ENCODE peak calls at places on chromosomes 3 and 15, in four cellular contexts. T, X, S and K are unnamed samples.

GRCh38 chr3:17466028-17466427 is 276.4 kb downstream of the TBC1D5 start:
- DNase-seq in T (no peak), X (peak), S (no peak), K (peak)

GRCh38 chr15:42744200-42744599 is 7.3 kb upstream of the CDAN1 start:
- DNase-seq in T (no peak), X (no peak), S (no peak), K (no peak)

GRCh38 chr15:23648920-23649515 is 1.4 kb upstream of the MAGEL2 start:
- DNase-seq in T (peak), X (peak), S (peak), K (peak)

GRCh38 chr3:105707009-105707408 is 161.8 kb downstream of the CBLB start:
- DNase-seq in T (no peak), X (no peak), S (no peak), K (no peak)

GRCh38 chr3:153958635-153959320 is 162.4 kb upstream of the ARHGEF26 start:
- DNase-seq in T (no peak), X (peak), S (no peak), K (no peak)

GRCh38 chr15:68791431-68792283 is 29.0 kb downstream of the ANP32A start:
- DNase-seq in T (peak), X (no peak), S (no peak), K (no peak)

GRCh38 chr15:88256261-88257230 is at the start of gene NTRK3:
- DNase-seq in T (peak), X (no peak), S (peak), K (peak)

GRCh38 chr15:70348581-70349344 is 251.0 kb upstream of the TLE3 start:
- DNase-seq in T (no peak), X (no peak), S (no peak), K (peak)

GRCh38 chr3:50126287-50127211 is 28.6 kb upstream of the SEMA3F start:
- DNase-seq in T (peak), X (peak), S (no peak), K (no peak)

GRCh38 chr15:80157215-80157614 is 4.4 kb downstream of the FAH start:
- DNase-seq in T (no peak), X (no peak), S (no peak), K (no peak)

GRCh38 chr3:134483195-134483890 is 2.4 kb downstream of the ANAPC13 start:
- DNase-seq in T (no peak), X (peak), S (no peak), K (peak)

GRCh38 chr3:153970047-153970446 is 151.1 kb upstream of the ARHGEF26 start:
- DNase-seq in T (no peak), X (peak), S (no peak), K (peak)

GRCh38 chr3:25493786-25494185 is 65.7 kb downstream of the RARB start:
- DNase-seq in T (no peak), X (peak), S (no peak), K (peak)

GRCh38 chr3:157360044-157360443 is 76.6 kb upstream of the PTX3 start:
- DNase-seq in T (no peak), X (peak), S (no peak), K (peak)

GRCh38 chr3:50525987-50526386 is 22.6 kb upstream of the CACNA2D2 start:
- DNase-seq in T (peak), X (peak), S (no peak), K (peak)

GRCh38 chr15:84605225-84605882 is 4.5 kb downstream of the ZSCAN2 start:
- DNase-seq in T (no peak), X (no peak), S (no peak), K (no peak)

GRCh38 chr3:159246385-159246784 is 444.5 kb downstream of the MFSD1 start:
- DNase-seq in T (no peak), X (peak), S (no peak), K (peak)

GRCh38 chr15:89161666-89162065 is 59.7 kb downstream of the RLBP1 start:
- DNase-seq in T (no peak), X (no peak), S (no peak), K (no peak)

GRCh38 chr15:62684143-62684808 is 358.3 kb upstream of the TPM1 start:
- DNase-seq in T (no peak), X (no peak), S (no peak), K (no peak)

DNA sequence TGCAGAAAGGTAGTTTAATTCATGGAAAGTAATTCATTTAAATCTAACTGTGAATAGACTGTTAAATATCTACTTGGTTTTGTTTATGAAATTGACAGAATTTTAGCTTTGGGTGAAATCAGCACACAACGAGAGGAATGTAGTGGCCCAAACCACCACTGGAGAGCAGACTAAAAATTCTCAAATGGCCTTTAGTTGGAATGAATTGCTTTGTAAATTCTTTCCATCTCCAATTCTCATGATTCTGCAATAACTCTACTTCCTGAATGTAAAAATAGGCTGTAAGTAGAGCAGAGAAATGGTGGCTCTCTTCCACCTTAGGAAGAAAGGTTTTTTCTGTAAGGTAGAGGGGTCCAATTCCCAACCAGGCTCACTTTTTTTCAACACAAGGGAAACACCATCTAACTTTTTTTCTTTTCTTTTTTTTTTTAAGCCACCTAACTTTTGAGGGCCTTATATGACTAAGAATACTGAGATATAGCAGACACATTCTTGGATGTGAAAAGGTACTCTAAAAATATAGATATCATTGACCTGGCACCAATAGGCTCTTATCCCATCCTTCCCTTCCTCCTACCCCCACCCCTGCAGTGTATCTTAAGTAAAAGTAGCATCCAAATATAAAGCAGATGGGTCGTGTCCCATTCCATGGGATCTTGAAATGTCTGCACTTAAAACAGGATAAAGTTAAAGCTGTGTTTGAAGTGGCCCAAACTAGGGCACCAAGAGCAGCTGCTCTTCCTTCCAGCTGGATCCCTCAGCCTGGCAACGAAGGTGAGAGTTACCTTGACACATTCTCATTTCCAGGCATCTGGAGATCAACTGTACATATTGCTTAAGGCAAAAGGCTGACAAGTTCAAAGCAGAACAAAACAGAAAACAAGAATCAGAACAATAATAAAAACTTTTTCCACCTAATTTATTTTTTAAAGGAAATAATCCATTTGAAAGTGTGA is 194.1 kb downstream of the TPRG1 start:
- DNase-seq in T (no peak), X (no peak), S (no peak), K (no peak)
- TF ChIP-seq CTCF in T (no peak), X (no peak), S (no peak), K (no peak)

GRCh38 chr3:177300842-177301241 is 103.6 kb upstream of the TBL1XR1 start:
- DNase-seq in T (no peak), X (no peak), S (no peak), K (no peak)
- H3K4me3 ChIP-seq in T (no peak), X (no peak), S (no peak), K (no peak)

GRCh38 chr3:165854696-165855095 is 17.5 kb upstream of the BCHE start:
- DNase-seq in T (peak), X (peak), S (no peak), K (peak)
- TF ChIP-seq CTCF in T (peak), X (peak), S (peak), K (peak)

GRCh38 chr3:149634072-149634471 is 23.8 kb downstream of the WWTR1 start:
- DNase-seq in T (no peak), X (no peak), S (no peak), K (no peak)

GRCh38 chr3:149634573-149634972 is 23.3 kb downstream of the WWTR1 start:
- DNase-seq in T (no peak), X (no peak), S (no peak), K (no peak)

GRCh38 chr3:149630806-149631205 is 27.0 kb downstream of the WWTR1 start:
- DNase-seq in T (no peak), X (no peak), S (no peak), K (no peak)

GRCh38 chr3:149628957-149629670 is 28.7 kb downstream of the WWTR1 start:
- DNase-seq in T (no peak), X (no peak), S (no peak), K (no peak)

DNA sequence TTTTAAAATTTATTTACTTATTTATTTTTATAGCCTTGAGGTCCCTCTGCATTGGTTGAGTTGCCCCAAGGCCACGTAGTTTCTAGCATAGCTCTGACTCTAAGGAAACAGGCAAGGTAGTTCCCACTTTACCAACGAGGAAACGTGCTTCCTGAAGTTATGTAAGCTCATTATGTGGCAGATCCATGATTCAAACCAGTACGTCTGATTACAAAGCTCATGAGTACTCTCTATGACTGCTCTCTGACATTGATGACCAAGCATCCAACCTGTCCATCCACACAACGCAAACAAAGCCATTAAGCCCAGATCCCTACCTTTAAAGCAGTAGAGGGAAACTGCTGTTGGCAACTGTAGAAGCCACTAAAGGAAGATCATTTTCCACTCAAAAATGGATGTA is 25.6 kb downstream of the WWTR1 start:
- DNase-seq in T (no peak), X (no peak), S (no peak), K (no peak)
- H3K4me3 ChIP-seq in T (no peak), X (no peak), S (no peak), K (no peak)

GRCh38 chr3:7964899-7965298 is 536.7 kb upstream of the LMCD1 start:
- DNase-seq in T (peak), X (no peak), S (no peak), K (peak)
- TF ChIP-seq CTCF in T (peak), X (no peak), S (no peak), K (no peak)

DNA sequence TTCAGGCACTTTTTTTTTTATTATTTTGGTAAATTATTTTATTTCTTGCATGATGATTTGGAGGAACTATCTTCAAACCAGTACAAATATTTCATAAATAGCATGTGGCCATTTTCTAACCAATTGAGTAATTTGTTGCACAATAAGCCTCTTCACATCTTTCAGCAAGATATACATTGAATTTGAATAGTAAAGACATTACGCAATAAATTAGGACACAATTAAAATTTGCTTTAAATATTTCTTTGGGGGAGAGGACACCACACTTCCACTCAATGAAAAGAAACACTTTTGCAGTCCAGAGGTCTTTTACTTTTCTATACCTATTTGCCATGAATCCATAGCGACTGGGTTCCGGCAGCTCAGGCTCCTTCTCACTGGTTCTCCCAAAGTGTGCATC is 762.6 kb upstream of the GOLIM4 start:
- DNase-seq in T (no peak), X (no peak), S (no peak), K (peak)
- H3K4me3 ChIP-seq in T (no peak), X (no peak), S (no peak), K (no peak)

DNA sequence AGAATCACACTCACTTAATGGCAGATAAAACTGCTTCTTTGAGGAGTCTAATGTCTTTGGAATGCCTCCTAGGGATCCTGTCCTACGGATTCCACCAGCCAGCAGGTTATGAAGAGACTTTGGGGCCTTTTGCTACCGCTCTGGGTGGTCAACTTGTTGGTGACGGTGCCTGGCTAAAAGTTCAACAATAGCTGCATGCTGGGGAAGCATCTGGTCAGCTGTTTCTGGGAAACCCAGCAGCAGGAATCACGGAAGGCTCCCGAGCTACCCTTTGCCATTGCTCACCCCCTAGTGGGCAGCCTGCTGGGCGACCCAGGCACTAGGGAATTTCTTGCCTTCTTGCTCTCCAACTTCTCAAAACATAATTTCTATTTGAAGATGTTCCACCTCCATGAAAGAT is 263.3 kb downstream of the NEK10 start:
- DNase-seq in T (peak), X (peak), S (no peak), K (no peak)
- TF ChIP-seq CTCF in T (peak), X (peak), S (no peak), K (no peak)

DNA sequence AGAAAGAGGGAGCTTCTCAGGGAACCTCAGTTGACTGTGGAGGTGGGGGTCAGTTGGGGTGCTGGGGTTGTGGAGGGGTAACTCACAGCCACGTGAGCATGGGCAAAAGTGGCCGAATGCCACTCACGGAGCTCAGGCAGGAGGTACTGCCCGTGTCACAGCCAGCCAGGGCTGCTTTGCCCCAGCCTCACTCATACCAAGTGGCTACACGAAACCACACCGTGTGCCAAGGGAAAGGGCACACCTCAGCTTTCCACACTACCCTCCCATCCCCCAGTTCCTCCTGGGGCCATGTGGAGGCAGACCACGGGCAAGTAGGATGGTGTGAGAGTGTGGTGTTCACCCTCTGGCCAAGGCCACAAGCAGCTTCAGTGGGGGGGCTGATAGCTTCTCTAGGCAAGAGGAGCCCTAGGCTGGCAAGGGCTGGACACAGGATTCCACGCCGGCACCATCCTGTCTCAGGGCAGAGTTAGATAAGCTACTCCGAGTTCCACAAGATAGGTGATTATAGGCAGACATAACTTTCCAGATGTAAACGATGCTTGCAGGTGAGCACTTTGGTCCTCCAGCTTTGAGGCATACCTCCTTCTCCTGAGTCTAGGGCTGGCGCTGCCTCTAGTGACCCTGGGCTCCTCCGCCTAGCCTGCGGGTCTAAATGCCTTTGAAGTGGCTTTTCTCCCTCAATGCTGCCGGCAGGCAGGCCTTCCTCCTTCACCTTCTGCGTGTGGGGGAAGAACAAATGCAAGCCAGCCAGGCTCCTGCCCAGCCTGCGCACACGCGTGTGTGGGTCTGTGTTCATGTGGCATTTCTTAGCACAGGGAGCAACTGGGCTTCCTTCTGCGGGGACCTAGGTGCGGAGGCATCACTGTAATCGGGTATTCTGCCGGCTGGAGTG is 25.0 kb downstream of the RGMA start:
- DNase-seq in T (no peak), X (no peak), S (no peak), K (peak)
- H3K4me3 ChIP-seq in T (no peak), X (peak), S (no peak), K (no peak)

GRCh38 chr3:60584250-60584649 is 667.0 kb downstream of the FHIT start:
- DNase-seq in T (no peak), X (no peak), S (no peak), K (no peak)

GRCh38 chr3:60578936-60579335 is 672.3 kb downstream of the FHIT start:
- DNase-seq in T (no peak), X (peak), S (no peak), K (peak)

GRCh38 chr3:60579734-60580133 is 671.5 kb downstream of the FHIT start:
- DNase-seq in T (no peak), X (peak), S (no peak), K (peak)

GRCh38 chr3:60580826-60581225 is 670.4 kb downstream of the FHIT start:
- DNase-seq in T (no peak), X (no peak), S (no peak), K (no peak)

DNA sequence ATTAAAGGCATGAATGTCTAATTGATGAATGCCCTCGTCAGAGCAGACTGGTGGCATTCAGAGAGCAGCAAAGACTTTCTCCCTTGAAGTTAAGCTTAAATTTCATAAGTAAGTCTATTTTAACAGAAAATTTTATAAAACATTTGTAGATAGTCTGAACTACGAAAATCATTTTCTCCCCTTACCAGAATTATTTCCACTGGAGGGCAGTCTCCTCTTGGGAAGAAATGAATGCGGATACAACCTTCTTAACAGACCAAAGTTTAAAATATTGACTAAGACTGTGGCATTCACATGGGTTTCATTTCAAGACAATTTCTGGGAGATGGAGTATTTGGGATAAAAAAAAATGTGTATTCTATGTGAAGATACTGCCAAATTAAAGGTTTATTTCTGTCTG is 669.0 kb downstream of the FHIT start:
- DNase-seq in T (peak), X (peak), S (no peak), K (no peak)
- TF ChIP-seq CTCF in T (peak), X (peak), S (peak), K (peak)

GRCh38 chr15:26176831-26177230 is 313.7 kb upstream of the ATP10A start:
- DNase-seq in T (no peak), X (no peak), S (no peak), K (no peak)
- H3K4me3 ChIP-seq in T (no peak), X (no peak), S (no peak), K (no peak)